ENCODE peak calls at places on chromosomes 4 and X, in ten cellular contexts. H, O, B, E, S, M, Q, K, R and I are unnamed samples.

GRCh38 chr4:109588176-109588575 is 28.1 kb downstream of the MCUB start:
- DNase-seq in S (no peak), R (no peak), Q (peak; percentile 21), M (no peak), K (no peak), H (no peak), O (peak; percentile 45), E (no peak), B (peak; percentile 41), I (peak; percentile 38)

GRCh38 chr4:73883306-73883705 is 14.1 kb downstream of the CXCL1 start:
- DNase-seq in O (peak; percentile 77), B (no peak), Q (peak; percentile 16), E (no peak), H (no peak), M (no peak), K (peak; percentile 86), R (no peak), S (no peak), I (no peak)

GRCh38 chr4:152342293-152342692 is 193.6 kb downstream of the FBXW7 start:
- DNase-seq in O (peak; percentile 78), Q (no peak), R (no peak), B (no peak), H (no peak), E (no peak), S (no peak), M (no peak), K (no peak), I (no peak)

GRCh38 chrX:36916941-36917340 is 91.2 kb upstream of the FAM47C start:
- DNase-seq in K (no peak), Q (no peak), H (no peak), R (no peak), S (no peak), E (no peak), O (no peak), M (no peak), B (no peak), I (no peak)

GRCh38 chr4:176817222-176817621 is 24.5 kb upstream of the VEGFC start:
- DNase-seq in B (no peak), H (no peak), Q (no peak), M (no peak), O (no peak), E (no peak), K (no peak), S (no peak), R (no peak), I (no peak)

GRCh38 chr4:9867746-9868425 is 86.5 kb downstream of the DRD5 start:
- DNase-seq in S (peak; percentile 43), O (no peak), K (no peak), H (no peak), E (peak; percentile 72), M (no peak), B (no peak), R (peak; percentile 67), Q (no peak), I (no peak)

GRCh38 chr4:152965614-152966013 is 29.5 kb downstream of the FHDC1 start:
- DNase-seq in M (no peak), R (no peak), B (no peak), K (no peak), O (no peak), E (no peak), H (no peak), S (no peak), Q (no peak), I (no peak)

GRCh38 chr4:61505773-61506640 is 305.9 kb downstream of the ADGRL3 start:
- DNase-seq in M (no peak), R (no peak), O (no peak), S (no peak), E (no peak), B (no peak), H (no peak), Q (no peak), K (no peak), I (no peak)